ENCODE peak calls at places on chromosomes 4 and X, in nine cellular contexts. J is right lobe of liver, U is aorta, Z is lung, X is IMR-90, I is germinal center, V is ureter, W is A549, H is endodermal cell. O is an unnamed sample.

GRCh38 chr4:88841635-88842034 is 144.0 kb upstream of the NAP1L5 start:
- DNase-seq in U (no peak), J (no peak), X (peak), Z (no peak), W (no peak), H (no peak), V (no peak), I (no peak), O (no peak)

GRCh38 chr4:73776363-73776762 is 36.0 kb downstream of the CXCL8 start:
- DNase-seq in J (no peak), X (peak), W (no peak), I (no peak), U (no peak), V (peak), H (no peak), Z (peak), O (peak)

GRCh38 chr4:20773144-20773997 is 73.1 kb downstream of the PACRGL start:
- DNase-seq in H (peak), Z (peak), I (peak), X (peak), U (no peak), V (peak), J (no peak), W (peak), O (peak)

GRCh38 chrX:49761481-49761880 is 65.7 kb upstream of the PAGE1 start:
- DNase-seq in J (no peak), X (peak), Z (no peak), H (no peak), U (no peak), V (no peak), W (peak), I (no peak), O (no peak)

GRCh38 chr4:17085416-17085815 is 187.0 kb upstream of the LDB2 start:
- DNase-seq in H (no peak), Z (no peak), V (no peak), J (no peak), X (no peak), W (no peak), U (no peak), I (no peak), O (no peak)

GRCh38 chr4:148214529-148215166 is 227.6 kb downstream of the NR3C2 start:
- DNase-seq in H (no peak), X (peak), Z (no peak), V (peak), J (no peak), W (no peak), I (no peak), U (peak), O (no peak)

GRCh38 chrX:148316446-148316845 is 184.0 kb upstream of the AFF2 start:
- DNase-seq in J (no peak), X (no peak), Z (no peak), V (no peak), I (no peak), W (no peak), H (no peak), U (no peak), O (no peak)

GRCh38 chrX:151899622-151900021 is 13.1 kb upstream of the MAGEA4 start:
- DNase-seq in I (no peak), Z (no peak), X (peak), W (no peak), J (no peak), V (no peak), U (no peak), H (no peak), O (no peak)

GRCh38 chr4:171629737-171630136 is 183.5 kb upstream of the GALNTL6 start:
- DNase-seq in X (no peak), W (no peak), H (peak), V (no peak), J (no peak), Z (no peak), I (no peak), U (no peak), O (no peak)

GRCh38 chr4:3321295-3321889 is 28.6 kb downstream of the RGS12 start:
- DNase-seq in I (no peak), W (no peak), J (peak), X (no peak), H (peak), U (peak), V (no peak), Z (no peak), O (no peak)

GRCh38 chrX:66408507-66408906 is 230.4 kb downstream of the EDA2R start:
- DNase-seq in I (no peak), V (no peak), U (no peak), J (no peak), X (no peak), H (no peak), Z (no peak), W (no peak), O (peak)

GRCh38 chr4:79164961-79165610 is 160.8 kb downstream of the NAA11 start:
- DNase-seq in J (no peak), H (peak), W (no peak), V (no peak), I (no peak), Z (no peak), U (no peak), X (no peak), O (no peak)

GRCh38 chr4:95742179-95742578 is 97.7 kb upstream of the PDHA2 start:
- DNase-seq in W (no peak), J (no peak), X (no peak), I (no peak), Z (no peak), H (no peak), V (no peak), U (no peak), O (no peak)

GRCh38 chr4:179595671-179596410 is 2153.6 kb upstream of the AGA start:
- DNase-seq in W (no peak), Z (no peak), J (no peak), U (no peak), I (no peak), X (peak), V (no peak), H (no peak), O (no peak)

GRCh38 chr4:105843941-105844340 is 51.3 kb upstream of the NPNT start:
- DNase-seq in V (no peak), J (no peak), X (no peak), Z (no peak), U (no peak), W (no peak), I (no peak), H (no peak), O (no peak)

GRCh38 chrX:130005408-130005807 is 23.0 kb downstream of the BCORL1 start:
- DNase-seq in I (no peak), Z (no peak), H (no peak), U (peak), W (no peak), J (no peak), V (no peak), X (no peak), O (no peak)

GRCh38 chrX:46634577-46634976 is 61.0 kb downstream of the CHST7 start:
- DNase-seq in J (no peak), V (no peak), U (no peak), H (no peak), Z (no peak), W (no peak), I (no peak), X (peak), O (no peak)

GRCh38 chr4:76195326-76195725 is 18.3 kb downstream of the SCARB2 start:
- DNase-seq in V (no peak), I (no peak), U (no peak), Z (no peak), J (no peak), X (no peak), H (no peak), W (no peak), O (no peak)